ENCODE peak calls at places on chromosomes 2 and 18, in eight cellular contexts. A is lower lobe of right lung, R is endothelial cell of umbilical vein, W is body of pancreas, S is stomach, V is A549, F is uterus, J is Panc1. M is an unnamed sample.

GRCh38 chr2:239192975-239193374 is 207.8 kb downstream of the HDAC4 start:
- DNase-seq in A (no peak), R (no peak), W (peak), S (no peak), V (no peak), F (peak), J (no peak), M (no peak)

GRCh38 chr2:62304429-62305417 is 108.8 kb downstream of the B3GNT2 start:
- DNase-seq in A (peak), R (peak), W (peak), S (peak), V (no peak), F (peak), J (no peak), M (no peak)

GRCh38 chr2:64243081-64244048 is 99.1 kb upstream of the PELI1 start:
- DNase-seq in A (no peak), R (no peak), W (no peak), S (no peak), V (no peak), F (no peak), J (no peak), M (no peak)

GRCh38 chr2:126663184-126663963 is 7.4 kb downstream of the GYPC start:
- DNase-seq in A (no peak), R (no peak), W (no peak), S (no peak), V (no peak), F (no peak), J (no peak), M (no peak)

GRCh38 chr2:165239230-165239629 is at the start of gene SCN2A:
- DNase-seq in A (no peak), R (peak), W (no peak), S (no peak), V (no peak), F (no peak), J (peak), M (peak)

GRCh38 chr2:219612605-219613286 is 14.7 kb upstream of the SLC4A3 start:
- DNase-seq in A (no peak), R (no peak), W (no peak), S (peak), V (no peak), F (no peak), J (no peak), M (no peak)

GRCh38 chr2:231197741-231198290 is 615 bp upstream of the ARMC9 start:
- DNase-seq in A (no peak), R (no peak), W (no peak), S (no peak), V (no peak), F (peak), J (no peak), M (no peak)

GRCh38 chr18:59085126-59085794 is 54.4 kb upstream of the SEC11C start:
- DNase-seq in A (no peak), R (no peak), W (no peak), S (no peak), V (no peak), F (no peak), J (no peak), M (no peak)

GRCh38 chr2:135931776-135932438 is 53.5 kb downstream of the DARS1 start:
- DNase-seq in A (no peak), R (no peak), W (no peak), S (no peak), V (no peak), F (no peak), J (no peak), M (no peak)

GRCh38 chr2:168550670-168551069 is 94.6 kb downstream of the CERS6 start:
- DNase-seq in A (peak), R (no peak), W (peak), S (no peak), V (no peak), F (no peak), J (no peak), M (no peak)

GRCh38 chr18:34661464-34662087 is 48.5 kb upstream of the DTNA start:
- DNase-seq in A (no peak), R (peak), W (no peak), S (no peak), V (peak), F (no peak), J (peak), M (no peak)

GRCh38 chr2:142879191-142879590 is 1.7 kb downstream of the KYNU start:
- DNase-seq in A (no peak), R (no peak), W (no peak), S (no peak), V (no peak), F (no peak), J (no peak), M (no peak)

GRCh38 chr2:127874378-127875271 is 11.1 kb downstream of the AMMECR1L start:
- DNase-seq in A (no peak), R (no peak), W (no peak), S (no peak), V (no peak), F (no peak), J (no peak), M (no peak)

GRCh38 chr2:48715956-48716355 is 39.6 kb downstream of the LHCGR start:
- DNase-seq in A (no peak), R (no peak), W (no peak), S (no peak), V (no peak), F (no peak), J (no peak), M (no peak)
- H3K27ac ChIP-seq in A (no peak), R (no peak), W (no peak), S (no peak), V (no peak), F (no peak), J (no peak), M (peak)

DNA sequence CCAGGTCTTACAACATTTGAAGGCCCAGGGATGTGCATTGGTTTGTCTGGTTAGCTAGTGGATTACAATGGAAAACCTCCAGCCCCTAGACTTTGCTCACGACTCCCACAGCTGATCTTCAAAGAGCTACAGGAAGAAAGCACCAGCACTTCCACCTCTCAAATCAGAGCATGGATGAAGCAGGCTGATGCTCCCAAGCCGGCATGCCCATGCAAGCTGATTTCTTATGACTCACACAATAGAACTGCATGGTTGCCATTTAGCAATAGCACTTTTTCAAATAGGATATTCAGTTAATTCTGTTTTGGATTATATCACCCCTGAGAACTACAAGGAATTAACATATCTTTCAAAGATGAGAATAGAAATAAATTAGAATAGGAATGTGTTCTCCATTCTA is 292.3 kb downstream of the TRIB2 start:
- DNase-seq in A (no peak), R (no peak), W (no peak), S (no peak), V (no peak), F (no peak), J (no peak), M (peak)
- H3K27ac ChIP-seq in A (no peak), R (no peak), W (no peak), S (no peak), V (no peak), F (no peak), J (no peak), M (no peak)

GRCh38 chr2:73020657-73021370 is 50.7 kb downstream of the SFXN5 start:
- DNase-seq in A (no peak), R (peak), W (no peak), S (peak), V (peak), F (no peak), J (peak), M (no peak)

GRCh38 chr2:73022024-73022568 is 49.4 kb downstream of the SFXN5 start:
- DNase-seq in A (no peak), R (no peak), W (no peak), S (no peak), V (no peak), F (no peak), J (no peak), M (no peak)

GRCh38 chr2:73018188-73018825 is 53.2 kb downstream of the SFXN5 start:
- DNase-seq in A (no peak), R (no peak), W (no peak), S (no peak), V (no peak), F (no peak), J (no peak), M (no peak)

GRCh38 chr2:73021371-73022010 is 50.0 kb downstream of the SFXN5 start:
- DNase-seq in A (no peak), R (peak), W (no peak), S (no peak), V (no peak), F (no peak), J (no peak), M (no peak)

DNA sequence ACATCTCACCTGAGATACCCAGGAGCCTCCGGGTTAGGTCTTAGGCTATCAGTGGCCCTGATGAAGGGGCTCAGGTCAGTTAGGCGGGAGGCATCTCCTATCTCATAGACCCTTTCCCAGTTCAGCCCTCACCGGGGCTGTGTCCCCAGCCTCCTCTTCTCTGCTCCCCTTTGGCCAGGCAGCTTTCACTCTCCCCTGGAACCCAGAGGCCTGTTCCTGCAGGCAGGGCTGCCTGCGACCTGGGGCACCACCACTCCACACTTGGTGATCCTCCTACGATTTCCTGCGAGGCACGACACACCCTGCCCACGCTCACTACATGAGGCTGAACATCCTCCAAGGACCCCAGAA is 51.2 kb downstream of the SFXN5 start:
- DNase-seq in A (no peak), R (no peak), W (no peak), S (no peak), V (no peak), F (no peak), J (no peak), M (no peak)
- H3K27ac ChIP-seq in A (no peak), R (no peak), W (no peak), S (no peak), V (peak), F (no peak), J (peak), M (no peak)

GRCh38 chr2:69628325-69629038 is 15.1 kb downstream of the AAK1 start:
- DNase-seq in A (no peak), R (no peak), W (no peak), S (no peak), V (no peak), F (no peak), J (no peak), M (no peak)
- H3K27ac ChIP-seq in A (no peak), R (no peak), W (no peak), S (no peak), V (no peak), F (no peak), J (no peak), M (no peak)

GRCh38 chr2:101331202-101331601 is 22.7 kb upstream of the RNF149 start:
- DNase-seq in A (no peak), R (no peak), W (no peak), S (no peak), V (no peak), F (no peak), J (no peak), M (no peak)
- H3K27ac ChIP-seq in A (no peak), R (peak), W (peak), S (peak), V (no peak), F (no peak), J (no peak), M (peak)

GRCh38 chr2:85439111-85439477 is 20.6 kb downstream of the SH2D6 start:
- DNase-seq in A (no peak), R (no peak), W (no peak), S (no peak), V (no peak), F (no peak), J (no peak), M (no peak)
- H3K27ac ChIP-seq in A (peak), R (no peak), W (peak), S (peak), V (peak), F (peak), J (peak), M (no peak)

GRCh38 chr18:57436193-57436964 is 1.2 kb downstream of the ONECUT2 start:
- DNase-seq in A (no peak), R (no peak), W (no peak), S (no peak), V (no peak), F (no peak), J (no peak), M (no peak)

GRCh38 chr18:57438669-57439616 is 3.8 kb downstream of the ONECUT2 start:
- DNase-seq in A (no peak), R (no peak), W (no peak), S (no peak), V (no peak), F (no peak), J (no peak), M (no peak)

GRCh38 chr18:57437782-57438668 is 2.9 kb downstream of the ONECUT2 start:
- DNase-seq in A (no peak), R (peak), W (peak), S (no peak), V (peak), F (no peak), J (no peak), M (no peak)

GRCh38 chr18:57436965-57437333 is 1.8 kb downstream of the ONECUT2 start:
- DNase-seq in A (no peak), R (no peak), W (no peak), S (no peak), V (no peak), F (no peak), J (no peak), M (no peak)

GRCh38 chr18:57437433-57437781 is 2.2 kb downstream of the ONECUT2 start:
- DNase-seq in A (no peak), R (no peak), W (no peak), S (no peak), V (no peak), F (no peak), J (no peak), M (no peak)
- H3K27ac ChIP-seq in A (no peak), R (no peak), W (no peak), S (no peak), V (peak), F (no peak), J (no peak), M (no peak)

GRCh38 chr2:39139511-39140237 is 18.8 kb upstream of the SOS1 start:
- DNase-seq in A (no peak), R (no peak), W (no peak), S (no peak), V (no peak), F (no peak), J (no peak), M (no peak)

GRCh38 chr2:39142904-39143617 is 22.2 kb upstream of the SOS1 start:
- DNase-seq in A (no peak), R (no peak), W (no peak), S (no peak), V (no peak), F (no peak), J (no peak), M (no peak)

GRCh38 chr2:39140322-39140847 is 19.5 kb upstream of the SOS1 start:
- DNase-seq in A (no peak), R (no peak), W (no peak), S (no peak), V (no peak), F (no peak), J (no peak), M (no peak)

GRCh38 chr2:39142012-39142346 is 21.1 kb upstream of the SOS1 start:
- DNase-seq in A (no peak), R (no peak), W (no peak), S (no peak), V (no peak), F (no peak), J (no peak), M (no peak)

GRCh38 chr2:39141346-39142011 is 20.6 kb upstream of the SOS1 start:
- DNase-seq in A (no peak), R (no peak), W (no peak), S (no peak), V (no peak), F (no peak), J (no peak), M (no peak)
- H3K27ac ChIP-seq in A (no peak), R (no peak), W (no peak), S (no peak), V (no peak), F (no peak), J (no peak), M (no peak)

GRCh38 chr18:54386043-54386442 is 28.3 kb downstream of the C18orf54 start:
- DNase-seq in A (no peak), R (no peak), W (no peak), S (no peak), V (no peak), F (no peak), J (no peak), M (no peak)
- H3K27ac ChIP-seq in A (no peak), R (no peak), W (no peak), S (no peak), V (no peak), F (no peak), J (no peak), M (no peak)